ENCODE peak calls at places on chromosomes 11 and 22, in four cellular contexts. One of them, this sample, is unnamed.

GRCh38 chr11:2474059-2474901 is 29.5 kb downstream of the KCNQ1 start:
- DNase-seq in IMR-90: no peak
- DNase-seq in GM12878: no peak
- DNase-seq in K562: peak; percentile 2
- DNase-seq in this sample: no peak

GRCh38 chr11:129368889-129369672 is 6.6 kb upstream of the BARX2 start:
- DNase-seq in IMR-90: no peak
- DNase-seq in GM12878: no peak
- DNase-seq in K562: no peak
- DNase-seq in this sample: no peak

GRCh38 chr11:35791088-35791958 is 128.7 kb downstream of the TRIM44 start:
- DNase-seq in K562: no peak
- DNase-seq in IMR-90: peak; percentile 43
- DNase-seq in GM12878: no peak
- DNase-seq in this sample: no peak

GRCh38 chr11:126991596-126991995 is 9.0 kb downstream of the KIRREL3 start:
- DNase-seq in GM12878: no peak
- DNase-seq in K562: no peak
- DNase-seq in IMR-90: peak; percentile 80
- DNase-seq in this sample: no peak

GRCh38 chr11:113894421-113894996 is 10.1 kb upstream of the HTR3B start:
- DNase-seq in GM12878: no peak
- DNase-seq in IMR-90: no peak
- DNase-seq in K562: no peak
- DNase-seq in this sample: no peak

GRCh38 chr11:24932110-24933000 is 435.5 kb downstream of the LUZP2 start:
- DNase-seq in IMR-90: no peak
- DNase-seq in GM12878: no peak
- DNase-seq in K562: no peak
- DNase-seq in this sample: no peak

GRCh38 chr11:24163146-24163545 is 333.7 kb upstream of the LUZP2 start:
- DNase-seq in GM12878: no peak
- DNase-seq in K562: no peak
- DNase-seq in IMR-90: peak; percentile 15
- DNase-seq in this sample: no peak

GRCh38 chr11:117309310-117309709 is 6.7 kb downstream of the BACE1 start:
- DNase-seq in GM12878: no peak
- DNase-seq in K562: no peak
- DNase-seq in IMR-90: no peak
- DNase-seq in this sample: no peak

GRCh38 chr11:20360650-20361049 is 2.9 kb upstream of the HTATIP2 start:
- DNase-seq in GM12878: peak; percentile 21
- DNase-seq in K562: no peak
- DNase-seq in IMR-90: peak; percentile 55
- DNase-seq in this sample: no peak

GRCh38 chr11:116257092-116257491 is 515.7 kb downstream of the BUD13 start:
- DNase-seq in IMR-90: no peak
- DNase-seq in GM12878: no peak
- DNase-seq in K562: no peak
- DNase-seq in this sample: no peak

GRCh38 chr11:67351275-67352005 is 1.9 kb downstream of the POLD4 start:
- DNase-seq in GM12878: no peak
- DNase-seq in IMR-90: peak; percentile 80
- DNase-seq in K562: peak; percentile 73
- DNase-seq in this sample: peak; percentile 76

GRCh38 chr11:119026970-119027369 is 3.7 kb downstream of the SLC37A4 start:
- DNase-seq in GM12878: no peak
- DNase-seq in IMR-90: no peak
- DNase-seq in K562: no peak
- DNase-seq in this sample: no peak

GRCh38 chr11:66688561-66689534 is 11.2 kb upstream of the RBM4B start:
- DNase-seq in IMR-90: no peak
- DNase-seq in K562: no peak
- DNase-seq in GM12878: no peak
- DNase-seq in this sample: no peak

GRCh38 chr11:2806351-2807058 is 79.1 kb downstream of the CDKN1C start:
- DNase-seq in GM12878: no peak
- DNase-seq in K562: no peak
- DNase-seq in IMR-90: no peak
- DNase-seq in this sample: peak; percentile 49

GRCh38 chr11:79439430-79439892 is 1.4 kb downstream of the TENM4 start:
- DNase-seq in GM12878: no peak
- DNase-seq in IMR-90: peak; percentile 59
- DNase-seq in K562: no peak
- DNase-seq in this sample: no peak

GRCh38 chr11:59918987-59919589 is 19.1 kb upstream of the OOSP1 start:
- DNase-seq in IMR-90: peak; percentile 7
- DNase-seq in K562: peak; percentile 37
- DNase-seq in GM12878: no peak
- DNase-seq in this sample: peak; percentile 55

GRCh38 chr22:41410311-41410751 is 28.6 kb downstream of the TEF start:
- DNase-seq in GM12878: no peak
- DNase-seq in K562: no peak
- DNase-seq in IMR-90: no peak
- DNase-seq in this sample: no peak

GRCh38 chr11:68297812-68298658 is 14.4 kb upstream of the LRP5 start:
- DNase-seq in K562: peak; percentile 92
- DNase-seq in GM12878: no peak
- DNase-seq in IMR-90: peak; percentile 48
- DNase-seq in this sample: peak; percentile 96

GRCh38 chr22:39994566-39995345 is at the start of gene FAM83F:
- DNase-seq in IMR-90: no peak
- DNase-seq in GM12878: no peak
- DNase-seq in K562: peak; percentile 58
- DNase-seq in this sample: peak; percentile 79

GRCh38 chr11:12725863-12726666 is 51.8 kb downstream of the TEAD1 start:
- DNase-seq in IMR-90: peak; percentile 79
- DNase-seq in K562: no peak
- DNase-seq in GM12878: no peak
- DNase-seq in this sample: no peak

GRCh38 chr11:7485136-7485853 is at the start of gene OLFML1:
- DNase-seq in GM12878: no peak
- DNase-seq in IMR-90: no peak
- DNase-seq in K562: no peak
- DNase-seq in this sample: no peak

GRCh38 chr22:29359469-29359868 is 28.9 kb downstream of the AP1B1 start:
- DNase-seq in IMR-90: peak; percentile 53
- DNase-seq in GM12878: no peak
- DNase-seq in K562: peak; percentile 41
- DNase-seq in this sample: no peak

GRCh38 chr11:123211134-123211879 is 16.3 kb upstream of the CLMP start:
- DNase-seq in IMR-90: no peak
- DNase-seq in K562: no peak
- DNase-seq in GM12878: no peak
- DNase-seq in this sample: no peak
- H3K4me3 ChIP-seq in IMR-90: no peak overlapping the region
- H3K4me3 ChIP-seq in K562: no peak overlapping the region
- H3K4me3 ChIP-seq in GM12878: no peak overlapping the region
- H3K4me3 ChIP-seq in this sample: no peak overlapping the region

DNA sequence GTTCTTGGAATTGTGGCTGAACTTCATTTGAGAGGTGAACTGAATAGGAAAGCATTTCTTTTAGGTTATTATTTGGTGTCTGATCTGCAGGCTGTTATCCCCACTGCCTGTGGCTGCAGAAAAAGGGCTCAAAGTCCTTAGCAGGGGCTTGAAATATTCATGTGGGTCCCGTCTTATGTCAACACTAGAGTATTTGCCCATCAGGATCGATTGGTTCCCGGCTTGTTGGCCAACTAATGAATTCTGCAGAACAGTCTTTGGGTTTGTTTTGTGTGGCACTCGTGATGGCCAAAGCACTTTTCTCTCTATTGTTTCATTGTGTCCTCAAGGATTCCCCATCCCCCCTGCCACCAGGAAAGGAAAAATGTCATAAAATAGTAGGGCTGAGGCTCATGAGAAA is 211.9 kb downstream of the MYO18B start:
- DNase-seq in GM12878: no peak
- DNase-seq in IMR-90: no peak
- DNase-seq in K562: no peak
- DNase-seq in this sample: no peak
- TF ChIP-seq CHD1 in GM12878: no peak
- TF ChIP-seq CHD1 in IMR-90: no peak
- TF ChIP-seq CHD1 in K562: no peak
- TF ChIP-seq CHD1 in this sample: no peak

GRCh38 chr11:18014876-18015275 is 2.0 kb upstream of the SERGEF start:
- DNase-seq in IMR-90: no peak
- DNase-seq in K562: no peak
- DNase-seq in GM12878: no peak
- DNase-seq in this sample: no peak
- H3K4me3 ChIP-seq in IMR-90: no peak overlapping the region
- H3K4me3 ChIP-seq in K562: no peak overlapping the region
- H3K4me3 ChIP-seq in GM12878: no peak overlapping the region
- H3K4me3 ChIP-seq in this sample: no peak overlapping the region

GRCh38 chr11:90218606-90219005 is 4.2 kb downstream of the CHORDC1 start:
- DNase-seq in GM12878: no peak
- DNase-seq in IMR-90: no peak
- DNase-seq in K562: no peak
- DNase-seq in this sample: no peak
- TF ChIP-seq CHD1 in GM12878: no peak
- TF ChIP-seq CHD1 in IMR-90: no peak
- TF ChIP-seq CHD1 in K562: no peak
- TF ChIP-seq CHD1 in this sample: no peak

GRCh38 chr22:33520904-33521780 is 399.1 kb downstream of the LARGE1 start:
- DNase-seq in IMR-90: no peak
- DNase-seq in GM12878: no peak
- DNase-seq in K562: no peak
- DNase-seq in this sample: no peak

GRCh38 chr22:33518405-33518804 is 401.9 kb downstream of the LARGE1 start:
- DNase-seq in IMR-90: no peak
- DNase-seq in K562: no peak
- DNase-seq in GM12878: no peak
- DNase-seq in this sample: no peak

GRCh38 chr22:33519974-33520903 is 400.0 kb downstream of the LARGE1 start:
- DNase-seq in GM12878: no peak
- DNase-seq in K562: no peak
- DNase-seq in IMR-90: no peak
- DNase-seq in this sample: no peak

GRCh38 chr22:33521879-33522665 is 398.2 kb downstream of the LARGE1 start:
- DNase-seq in K562: no peak
- DNase-seq in IMR-90: no peak
- DNase-seq in GM12878: no peak
- DNase-seq in this sample: no peak

GRCh38 chr22:33519140-33519973 is 400.9 kb downstream of the LARGE1 start:
- DNase-seq in GM12878: peak; percentile 37
- DNase-seq in K562: peak; percentile 14
- DNase-seq in IMR-90: peak; percentile 61
- DNase-seq in this sample: peak; percentile 54
- H3K4me3 ChIP-seq in GM12878: no peak overlapping the region
- H3K4me3 ChIP-seq in K562: no peak overlapping the region
- H3K4me3 ChIP-seq in IMR-90: no peak overlapping the region
- H3K4me3 ChIP-seq in this sample: no peak overlapping the region

This sample was measured in H1.